ENCODE peak calls at places on chromosomes 11 and 22, in six cellular contexts. M, E, F, B, T and Z are unnamed samples.

GRCh38 chr11:28618426-28618825 is 510.2 kb downstream of the METTL15 start:
- DNase-seq in M (no peak), E (no peak), F (no peak), B (no peak), T (peak; percentile 33), Z (no peak)

GRCh38 chr11:122653911-122654310 is 1.6 kb upstream of the UBASH3B start:
- DNase-seq in M (no peak), E (no peak), F (no peak), B (no peak), T (peak; percentile 60), Z (no peak)

GRCh38 chr11:89381094-89381493 is 110.1 kb downstream of the NOX4 start:
- DNase-seq in M (no peak), E (no peak), F (no peak), B (no peak), T (peak; percentile 98), Z (no peak)

GRCh38 chr11:114078423-114078822 is 18.9 kb downstream of the ZBTB16 start:
- DNase-seq in M (no peak), E (no peak), F (no peak), B (no peak), T (no peak), Z (no peak)

GRCh38 chr22:43944670-43945430 is 10.4 kb upstream of the SAMM50 start:
- DNase-seq in M (no peak), E (no peak), F (no peak), B (no peak), T (no peak), Z (no peak)

GRCh38 chr22:46165975-46166374 is 15.6 kb downstream of the PPARA start:
- DNase-seq in M (no peak), E (no peak), F (no peak), B (no peak), T (peak; percentile 32), Z (no peak)

GRCh38 chr11:78158987-78159662 is 19.7 kb upstream of the ALG8 start:
- DNase-seq in M (no peak), E (no peak), F (no peak), B (no peak), T (peak; percentile 16), Z (no peak)

GRCh38 chr22:21926728-21927127 is 25.9 kb downstream of the PPM1F start:
- DNase-seq in M (no peak), E (no peak), F (no peak), B (no peak), T (no peak), Z (no peak)

GRCh38 chr22:25853078-25853477 is 111.1 kb downstream of the MYO18B start:
- DNase-seq in M (no peak), E (no peak), F (no peak), B (no peak), T (no peak), Z (no peak)

GRCh38 chr11:31870609-31871309 is 59.6 kb upstream of the PAX6 start:
- DNase-seq in M (no peak), E (peak; percentile 54), F (peak; percentile 47), B (peak; percentile 13), T (peak; percentile 33), Z (no peak)

GRCh38 chr11:117565709-117566108 is 231.3 kb downstream of the DSCAML1 start:
- DNase-seq in M (no peak), E (peak; percentile 9), F (no peak), B (no peak), T (no peak), Z (peak; percentile 54)

GRCh38 chr11:3122775-3123201 is 42.3 kb downstream of the OSBPL5 start:
- DNase-seq in M (no peak), E (peak; percentile 39), F (no peak), B (peak; percentile 17), T (no peak), Z (peak; percentile 62)

GRCh38 chr22:46075764-46076531 is 74.4 kb upstream of the PPARA start:
- DNase-seq in M (no peak), E (peak; percentile 50), F (no peak), B (peak; percentile 21), T (no peak), Z (peak; percentile 58)

GRCh38 chr11:110833033-110833484 is 120.8 kb upstream of the ARHGAP20 start:
- DNase-seq in M (no peak), E (no peak), F (no peak), B (no peak), T (peak; percentile 89), Z (no peak)

GRCh38 chr11:104136861-104137260 is 27.1 kb downstream of the PDGFD start:
- DNase-seq in M (no peak), E (no peak), F (no peak), B (no peak), T (no peak), Z (no peak)

GRCh38 chr22:30868663-30869385 is 99.8 kb downstream of the MORC2 start:
- DNase-seq in M (no peak), E (no peak), F (no peak), B (peak; percentile 10), T (peak; percentile 75), Z (peak; percentile 54)

GRCh38 chr11:27459191-27459590 is 13.4 kb downstream of the LGR4 start:
- DNase-seq in M (no peak), E (no peak), F (no peak), B (no peak), T (no peak), Z (no peak)

GRCh38 chr11:71931245-71931602 is 2.4 kb downstream of the RNF121 start:
- DNase-seq in M (no peak), E (no peak), F (no peak), B (no peak), T (peak; percentile 32), Z (no peak)

DNA sequence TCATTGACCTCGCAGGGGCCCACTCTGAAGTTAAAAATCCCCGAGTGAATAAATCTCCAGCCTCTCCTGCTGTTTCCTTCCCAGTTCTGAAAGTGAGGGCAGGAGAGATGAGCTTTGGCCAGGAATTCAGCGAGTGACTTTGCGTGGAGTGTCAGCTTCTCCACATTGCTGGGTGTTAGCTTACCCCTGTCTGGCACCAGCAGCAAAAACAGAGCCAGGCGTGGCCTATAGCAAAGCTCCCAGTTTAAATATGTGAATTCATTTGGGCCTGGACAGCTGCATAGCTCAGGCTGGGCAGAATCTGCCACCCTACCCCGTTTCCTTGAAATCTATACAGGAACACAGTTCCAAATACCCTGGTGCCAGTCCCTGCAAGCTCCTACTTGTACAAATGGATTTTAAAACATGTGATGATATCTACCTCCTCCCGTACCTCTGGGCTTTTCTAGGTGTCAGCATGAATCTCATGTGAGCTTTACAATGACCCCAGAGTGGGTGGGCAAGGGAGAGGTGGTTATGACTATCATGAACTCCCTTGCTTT is 25.6 kb downstream of the TIMP3 start:
- DNase-seq in M (no peak), E (no peak), F (no peak), B (no peak), T (no peak), Z (no peak)
- H3K4me1 ChIP-seq in M (no peaks in the 10 kb centered on the region), E (no peaks in the 10 kb centered on the region), F (no peaks in the 10 kb centered on the region), B (peaks cover 100% of the 10 kb centered on the region), T (no peaks in the 10 kb centered on the region), Z (peaks cover 95% of the 10 kb centered on the region)

GRCh38 chr11:65440831-65441499 is 18.4 kb downstream of the NEAT1 start:
- DNase-seq in M (no peak), E (no peak), F (no peak), B (no peak), T (peak; percentile 43), Z (peak; percentile 37)
- H3K4me3 ChIP-seq in M (no peak overlapping the region), E (no peak overlapping the region), F (no peak overlapping the region), B (peak overlapping the region; percentile 30), T (no peak overlapping the region), Z (no peak overlapping the region)

GRCh38 chr22:39317084-39317755 is 2.2 kb downstream of the RPL3 start:
- DNase-seq in M (peak; percentile 37), E (peak; percentile 46), F (no peak), B (no peak), T (no peak), Z (no peak)
- H3K4me1 ChIP-seq in M (peaks cover 44% of the 10 kb centered on the region), E (peaks cover 25% of the 10 kb centered on the region), F (peaks cover 39% of the 10 kb centered on the region), B (peaks cover 64% of the 10 kb centered on the region), T (peaks cover 21% of the 10 kb centered on the region), Z (peaks cover 49% of the 10 kb centered on the region)

DNA sequence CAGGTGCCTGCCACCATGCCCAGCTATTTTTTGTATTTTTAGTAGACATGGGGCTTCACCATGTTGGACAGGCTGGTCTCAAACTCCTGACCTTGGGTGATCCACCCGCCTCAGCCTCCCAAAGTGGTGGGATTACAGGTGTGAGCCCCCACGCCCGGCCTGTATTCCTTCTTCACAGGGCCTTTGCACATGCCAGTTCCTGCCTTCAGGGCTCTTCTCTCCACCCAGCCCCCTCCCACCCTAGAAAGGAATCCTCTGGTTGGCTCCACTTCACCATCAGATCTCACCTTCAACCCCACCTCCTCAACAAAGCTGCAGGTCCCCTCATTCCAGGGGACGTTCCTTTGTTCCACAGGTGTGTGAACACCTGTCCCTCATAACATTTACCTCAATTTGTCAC is 2.0 kb downstream of the POLR3H start:
- DNase-seq in M (no peak), E (no peak), F (no peak), B (no peak), T (no peak), Z (no peak)
- H3K4me3 ChIP-seq in M (no peak overlapping the region), E (no peak overlapping the region), F (no peak overlapping the region), B (no peak overlapping the region), T (no peak overlapping the region), Z (no peak overlapping the region)

DNA sequence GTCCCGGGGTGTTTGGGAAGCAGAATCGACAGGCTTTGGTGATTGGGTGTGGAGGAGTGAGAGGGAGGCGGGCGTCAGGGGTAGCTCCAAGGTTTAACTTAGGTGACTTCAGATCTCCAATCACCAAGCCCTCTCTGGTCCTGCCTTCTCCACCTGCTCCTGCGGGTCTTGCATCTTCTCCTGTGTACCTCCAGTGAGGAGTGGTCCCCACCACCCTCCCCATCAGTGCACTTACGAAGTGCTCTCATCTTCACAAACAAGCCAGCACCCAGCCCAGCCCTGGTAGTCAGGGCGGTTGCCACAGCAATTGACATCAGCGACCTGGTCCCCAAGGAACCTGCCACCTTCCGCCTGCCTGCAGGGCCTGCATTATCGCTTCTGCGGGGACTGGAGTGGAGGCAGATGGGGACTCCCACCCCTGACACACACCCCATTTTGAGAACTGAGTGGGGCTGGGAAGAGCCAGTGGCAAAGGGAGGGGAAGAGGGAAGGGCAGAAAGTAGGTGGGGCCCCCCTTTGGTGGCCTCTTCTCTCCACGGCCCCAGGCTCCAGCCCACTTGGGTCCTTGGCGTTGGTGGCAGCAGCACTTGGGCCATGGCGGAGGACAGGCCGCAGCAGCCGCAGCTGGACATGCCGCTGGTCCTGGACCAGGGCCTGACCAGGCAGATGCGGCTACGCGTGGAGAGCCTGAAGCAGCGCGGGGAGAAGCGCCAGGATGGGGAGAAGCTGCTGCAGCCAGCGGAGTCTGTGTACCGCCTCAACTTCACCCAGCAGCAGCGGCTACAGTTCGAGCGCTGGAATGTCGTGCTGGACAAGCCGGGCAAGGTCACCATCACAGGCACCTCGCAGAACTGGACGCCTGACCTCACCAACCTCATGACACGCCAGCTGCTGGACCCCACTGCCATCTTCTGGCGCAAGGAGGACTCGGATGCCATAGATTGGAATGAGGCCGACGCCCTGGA is at the start of gene OMP:
- DNase-seq in M (no peak), E (no peak), F (no peak), B (peak; percentile 8), T (no peak), Z (peak; percentile 60)
- H3K4me1 ChIP-seq in M (no peaks in the 10 kb centered on the region), E (no peaks in the 10 kb centered on the region), F (peaks cover 21% of the 10 kb centered on the region), B (peaks cover 3% of the 10 kb centered on the region), T (peaks cover 8% of the 10 kb centered on the region), Z (no peaks in the 10 kb centered on the region)

GRCh38 chr22:38954414-38955043 is 2.9 kb upstream of the APOBEC3A start:
- DNase-seq in M (no peak), E (no peak), F (no peak), B (no peak), T (no peak), Z (no peak)
- H3K4me3 ChIP-seq in M (no peak overlapping the region), E (no peak overlapping the region), F (no peak overlapping the region), B (no peak overlapping the region), T (no peak overlapping the region), Z (no peak overlapping the region)

DNA sequence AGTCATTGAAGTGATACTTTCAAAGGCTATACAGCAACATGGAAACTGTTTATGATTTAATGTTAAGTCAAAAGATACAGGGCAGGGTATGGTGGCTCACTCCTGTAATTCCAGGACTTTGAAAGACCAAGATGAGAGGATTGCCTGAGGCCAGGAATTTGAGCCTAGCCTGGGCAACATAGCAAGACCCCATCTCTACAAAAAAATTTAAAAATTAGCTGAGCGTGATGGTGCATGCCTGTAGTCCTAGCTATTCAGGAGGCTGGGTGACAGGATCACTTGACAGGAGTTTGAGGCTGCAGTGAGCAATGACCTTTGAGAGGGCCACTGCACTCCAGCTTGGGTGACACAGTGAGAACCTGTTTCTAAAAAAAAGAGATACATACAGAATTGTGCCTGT is 39.3 kb upstream of the ZBED5 start:
- DNase-seq in M (no peak), E (no peak), F (no peak), B (no peak), T (no peak), Z (no peak)
- H3K4me1 ChIP-seq in M (no peaks in the 10 kb centered on the region), E (no peaks in the 10 kb centered on the region), F (peaks cover 80% of the 10 kb centered on the region), B (peaks cover 70% of the 10 kb centered on the region), T (peaks cover 38% of the 10 kb centered on the region), Z (peaks cover 27% of the 10 kb centered on the region)